ENCODE peak calls at places on chromosomes 16 and 17, in ten cellular contexts. L is cardiac fibroblast, Y is AG09309, J is HFFc6, A is WTC11, H is pancreas, G is BJ, M is endothelial cell, F is A549, E is transverse colon. P is an unnamed sample.

GRCh38 chr17:38628441-38628840 is 22.7 kb upstream of the SRCIN1 start:
- DNase-seq in A (peak), E (no peak), H (no peak), F (peak), Y (no peak), J (no peak), G (no peak), L (peak), M (no peak), P (no peak)

GRCh38 chr16:2841606-2842339 is 11.7 kb downstream of the ZG16B start:
- DNase-seq in E (no peak), H (no peak), Y (no peak), G (no peak), F (no peak), J (no peak), A (no peak), L (no peak), M (no peak), P (no peak)

GRCh38 chr17:55496094-55496881 is 15.0 kb downstream of the SMIM36 start:
- DNase-seq in Y (peak), L (peak), A (no peak), J (peak), F (peak), E (peak), M (no peak), G (no peak), H (no peak), P (no peak)

GRCh38 chr17:80838381-80839345 is 153.0 kb upstream of the CHMP6 start:
- DNase-seq in Y (no peak), E (no peak), G (no peak), A (no peak), J (no peak), H (no peak), M (no peak), L (no peak), F (no peak), P (no peak)

GRCh38 chr17:17790673-17791464 is 45.9 kb downstream of the SREBF1 start:
- DNase-seq in H (no peak), M (no peak), A (no peak), J (no peak), Y (no peak), L (no peak), E (no peak), G (no peak), F (no peak), P (no peak)

GRCh38 chr17:69609495-69610315 is 195.2 kb downstream of the MAP2K6 start:
- DNase-seq in G (no peak), F (no peak), Y (peak), M (peak), H (no peak), J (peak), A (peak), E (no peak), L (peak), P (no peak)

GRCh38 chr17:8941520-8941919 is 24.0 kb downstream of the PIK3R5 start:
- DNase-seq in G (no peak), M (no peak), H (no peak), F (no peak), L (no peak), J (no peak), E (peak), Y (no peak), A (no peak), P (no peak)

GRCh38 chr17:17350491-17351355 is 47.5 kb downstream of the NT5M start:
- DNase-seq in A (peak), Y (no peak), H (no peak), F (peak), M (no peak), L (no peak), J (peak), G (no peak), E (no peak), P (no peak)

GRCh38 chr17:2929881-2930533 is 133.4 kb downstream of the OR1D5 start:
- DNase-seq in M (peak), L (peak), F (peak), E (peak), G (no peak), Y (no peak), J (no peak), H (peak), A (peak), P (no peak)

GRCh38 chr16:8774208-8774607 is 23.2 kb downstream of the TMEM186 start:
- DNase-seq in G (no peak), F (no peak), J (no peak), E (no peak), M (no peak), Y (no peak), A (no peak), L (no peak), H (no peak), P (no peak)

GRCh38 chr17:78358538-78359215 is 1.2 kb downstream of the SOCS3 start:
- DNase-seq in J (peak), G (no peak), M (no peak), A (peak), L (peak), E (peak), Y (no peak), F (no peak), H (no peak), P (no peak)

GRCh38 chr17:21218101-21218500 is 4.1 kb upstream of the TMEM11 start:
- DNase-seq in M (no peak), A (no peak), F (no peak), E (no peak), G (no peak), L (no peak), Y (no peak), J (no peak), H (no peak), P (no peak)

DNA sequence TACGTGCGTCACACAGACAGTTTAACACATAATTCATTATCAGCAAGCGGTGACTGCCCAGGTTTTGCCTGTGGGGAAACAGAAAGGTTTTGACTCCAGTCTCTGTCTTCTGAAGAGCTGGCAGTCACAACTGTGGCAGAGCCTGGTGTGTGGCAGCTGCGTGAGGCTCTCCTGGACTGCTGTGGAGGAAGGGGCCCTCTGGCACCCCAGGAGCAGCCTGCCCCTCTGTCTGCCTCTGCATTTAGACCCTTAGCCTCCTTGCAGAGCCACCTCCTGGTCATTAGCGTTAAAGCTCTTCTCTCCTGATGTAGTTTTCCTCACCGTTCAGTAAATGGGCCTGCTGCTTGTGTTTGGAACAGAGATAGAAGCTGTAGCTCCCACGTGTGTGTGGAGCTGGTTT is 10.9 kb downstream of the RAB40C start:
- DNase-seq in M (no peak), A (no peak), Y (no peak), F (no peak), H (no peak), G (no peak), L (peak), E (no peak), J (no peak), P (no peak)
- TF ChIP-seq CTCF in M (no peak), A (no peak), Y (peak), F (peak), H (no peak), G (peak), L (peak), E (no peak), J (peak), P (no peak)

DNA sequence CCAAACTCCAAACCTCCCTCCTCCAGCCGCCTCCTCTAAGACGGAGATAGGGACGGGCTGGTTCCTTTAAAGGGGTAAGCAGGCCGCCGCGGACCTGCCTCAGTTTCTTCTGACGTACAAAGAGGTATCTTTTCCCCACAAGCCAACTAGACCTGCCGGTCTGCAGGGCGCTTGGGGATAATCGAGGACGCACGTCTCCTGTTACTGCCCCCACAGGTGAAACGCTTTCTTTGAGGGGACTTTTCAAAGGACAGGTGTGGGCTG is 25.1 kb upstream of the RFFL start:
- DNase-seq in M (no peak), A (no peak), G (no peak), L (no peak), F (no peak), E (peak), J (no peak), H (no peak), Y (no peak), P (no peak)
- TF ChIP-seq CTCF in M (no peak), A (no peak), G (no peak), L (no peak), F (no peak), E (no peak), J (no peak), H (no peak), Y (no peak), P (no peak)

GRCh38 chr16:23504453-23505179 is 5.7 kb downstream of the GGA2 start:
- DNase-seq in G (peak), A (no peak), F (peak), E (peak), Y (peak), M (no peak), L (peak), H (peak), J (peak), P (peak)

GRCh38 chr16:23506606-23506994 is 3.7 kb downstream of the GGA2 start:
- DNase-seq in Y (no peak), M (no peak), L (no peak), A (no peak), G (no peak), H (no peak), J (no peak), F (no peak), E (no peak), P (no peak)

GRCh38 chr16:23504076-23504452 is 6.2 kb downstream of the GGA2 start:
- DNase-seq in E (no peak), A (no peak), M (no peak), L (peak), G (peak), Y (peak), J (no peak), H (no peak), F (no peak), P (peak)

GRCh38 chr16:23505180-23505665 is 5.1 kb downstream of the GGA2 start:
- DNase-seq in J (no peak), Y (no peak), L (no peak), G (no peak), A (no peak), H (no peak), E (no peak), M (no peak), F (no peak), P (no peak)

GRCh38 chr16:23505942-23506605 is 4.2 kb downstream of the GGA2 start:
- DNase-seq in H (no peak), E (no peak), F (no peak), G (no peak), A (no peak), M (no peak), J (no peak), Y (no peak), L (no peak), P (no peak)
- TF ChIP-seq CTCF in H (no peak), E (no peak), F (no peak), G (no peak), A (no peak), M (no peak), J (peak), Y (no peak), L (no peak), P (peak)

GRCh38 chr17:49574945-49575523 is 637 bp upstream of the NXPH3 start:
- DNase-seq in F (no peak), A (no peak), Y (no peak), L (no peak), J (no peak), G (no peak), H (no peak), M (no peak), E (no peak), P (no peak)

GRCh38 chr17:49576121-49576905 is 642 bp downstream of the NXPH3 start:
- DNase-seq in F (no peak), M (peak), G (no peak), J (no peak), H (no peak), E (no peak), Y (no peak), L (peak), A (peak), P (no peak)

GRCh38 chr17:49574283-49574892 is 1.3 kb upstream of the NXPH3 start:
- DNase-seq in J (no peak), G (no peak), A (no peak), H (no peak), M (no peak), Y (no peak), F (no peak), L (no peak), E (no peak), P (no peak)

GRCh38 chr17:49576906-49577650 is 1.4 kb downstream of the NXPH3 start:
- DNase-seq in E (no peak), G (no peak), F (no peak), M (no peak), Y (no peak), H (no peak), L (no peak), A (no peak), J (no peak), P (no peak)

GRCh38 chr17:49575524-49576120 is at the start of gene NXPH3:
- DNase-seq in L (peak), H (peak), G (no peak), M (peak), E (peak), J (no peak), F (peak), Y (no peak), A (peak), P (no peak)
- TF ChIP-seq CTCF in L (peak), H (no peak), G (peak), M (peak), E (peak), J (peak), F (peak), Y (peak), A (peak), P (peak)

GRCh38 chr17:75065562-75066151 is 18.6 kb downstream of the KCTD2 start:
- DNase-seq in Y (no peak), J (peak), L (no peak), G (no peak), F (no peak), A (no peak), H (no peak), E (no peak), M (no peak), P (no peak)
- TF ChIP-seq CTCF in Y (no peak), J (no peak), L (no peak), G (no peak), F (no peak), A (no peak), H (no peak), E (no peak), M (no peak), P (no peak)

GRCh38 chr16:14641877-14642276 is 9.1 kb downstream of the BFAR start:
- DNase-seq in E (no peak), F (no peak), Y (no peak), H (no peak), L (no peak), A (no peak), J (no peak), M (no peak), G (no peak), P (no peak)
- TF ChIP-seq CTCF in E (no peak), F (no peak), Y (no peak), H (no peak), L (no peak), A (no peak), J (no peak), M (no peak), G (no peak), P (no peak)

P was measured in CD14-positive monocyte.